ENCODE peak calls at places on chromosomes 5 and 9, in five cellular contexts. X is H1, D is GM12878, U is K562, I is HepG2. F is an unnamed sample.
A peak's percentile ranks its signal among the peaks of the same experiment; 100 is the strongest.

GRCh38 chr5:172881691-172882370 is 47.8 kb downstream of the ERGIC1 start:
- DNase-seq in X (no peak), I (no peak), D (peak; percentile 72), U (peak; percentile 55), F (peak; percentile 10)

GRCh38 chr5:2182020-2182419 is 299.3 kb upstream of the IRX4 start:
- DNase-seq in X (no peak), U (no peak), I (no peak), D (no peak), F (no peak)

GRCh38 chr5:120604898-120605297 is 140.8 kb downstream of the PRR16 start:
- DNase-seq in U (no peak), I (no peak), D (no peak), X (no peak), F (peak; percentile 31)

GRCh38 chr5:141135030-141135717 is at the start of gene PCDHB5:
- DNase-seq in X (no peak), I (no peak), D (no peak), U (peak; percentile 49), F (no peak)

GRCh38 chr9:6909186-6909585 is 151.4 kb downstream of the KDM4C start:
- DNase-seq in X (no peak), I (no peak), U (no peak), D (no peak), F (no peak)

GRCh38 chr9:122816163-122816867 is 12.1 kb downstream of the PDCL start:
- DNase-seq in D (no peak), I (no peak), U (no peak), X (no peak), F (no peak)

GRCh38 chr5:35869705-35870277 is 13.1 kb downstream of the IL7R start:
- DNase-seq in U (no peak), D (no peak), I (no peak), X (no peak), F (no peak)

GRCh38 chr5:106121972-106122605 is 1548.6 kb downstream of the EFNA5 start:
- DNase-seq in D (no peak), X (no peak), I (no peak), U (peak; percentile 75), F (peak; percentile 8)

GRCh38 chr9:21070171-21070571 is 7.6 kb downstream of the IFNB1 start:
- DNase-seq in D (no peak), X (no peak), U (no peak), I (no peak), F (peak; percentile 16)

GRCh38 chr9:91647371-91647770 is 223.7 kb upstream of the NFIL3 start:
- DNase-seq in U (no peak), X (no peak), I (no peak), D (no peak), F (no peak)

GRCh38 chr5:100647461-100648230 is 112.5 kb downstream of the FAM174A start:
- DNase-seq in X (no peak), D (no peak), U (no peak), I (no peak), F (no peak)

GRCh38 chr5:37751227-37751626 is 88.6 kb downstream of the GDNF start:
- DNase-seq in D (no peak), U (no peak), I (no peak), X (no peak), F (no peak)

GRCh38 chr9:136463578-136463977 is 19.3 kb downstream of the SEC16A start:
- DNase-seq in U (no peak), I (no peak), D (no peak), X (no peak), F (no peak)

GRCh38 chr5:139657363-139658321 is 9.5 kb downstream of the CXXC5 start:
- DNase-seq in U (no peak), I (no peak), X (no peak), D (no peak), F (no peak)

GRCh38 chr9:37969130-37969529 is 65.2 kb upstream of the SLC25A51 start:
- DNase-seq in D (no peak), U (peak; percentile 39), X (no peak), I (peak; percentile 73), F (no peak)

GRCh38 chr9:96187108-96187695 is 114.8 kb downstream of the HSD17B3 start:
- DNase-seq in I (no peak), D (no peak), X (no peak), U (no peak), F (no peak)

GRCh38 chr5:45417285-45417996 is 278.7 kb downstream of the HCN1 start:
- DNase-seq in U (no peak), X (no peak), I (no peak), D (no peak), F (no peak)

GRCh38 chr5:178114325-178115135 is 1.2 kb downstream of the N4BP3 start:
- DNase-seq in U (no peak), X (no peak), D (no peak), I (no peak), F (no peak)

GRCh38 chr9:37952731-37953130 is 48.8 kb upstream of the SLC25A51 start:
- DNase-seq in X (no peak), D (no peak), I (no peak), U (no peak), F (no peak)

GRCh38 chr5:93603711-93604118 is 20.7 kb downstream of the NR2F1 start:
- DNase-seq in U (no peak), X (no peak), I (no peak), D (no peak), F (no peak)

GRCh38 chr5:67404261-67405100 is 207.9 kb upstream of the CD180 start:
- DNase-seq in D (no peak), I (peak; percentile 8), X (no peak), U (no peak), F (no peak)

GRCh38 chr5:61603211-61603908 is 271.3 kb downstream of the ZSWIM6 start:
- DNase-seq in I (no peak), D (no peak), X (no peak), U (no peak), F (no peak)

GRCh38 chr9:86909388-86909787 is 37.9 kb downstream of the GAS1 start:
- DNase-seq in D (no peak), I (no peak), U (no peak), X (no peak), F (no peak)

GRCh38 chr5:32505718-32506117 is 61.2 kb upstream of the ZFR start:
- DNase-seq in D (no peak), I (no peak), U (no peak), X (no peak), F (no peak)

GRCh38 chr5:124655211-124655880 is 91.1 kb downstream of the ZNF608 start:
- DNase-seq in I (no peak), X (no peak), D (no peak), U (no peak), F (no peak)

GRCh38 chr5:60346391-60346790 is 353.6 kb downstream of the DEPDC1B start:
- DNase-seq in I (no peak), U (no peak), X (no peak), D (no peak), F (no peak)

GRCh38 chr5:105878402-105878801 is 1792.3 kb downstream of the EFNA5 start:
- DNase-seq in X (no peak), D (no peak), U (no peak), I (no peak), F (no peak)

GRCh38 chr5:117982691-117983090 is 1005.7 kb downstream of the DTWD2 start:
- DNase-seq in X (no peak), D (no peak), I (no peak), U (no peak), F (no peak)

GRCh38 chr5:91166040-91166807 is 216.9 kb downstream of the ARRDC3 start:
- DNase-seq in X (no peak), U (no peak), I (no peak), D (no peak), F (no peak)

GRCh38 chr9:113988951-113989780 is 88.9 kb downstream of the AMBP start:
- DNase-seq in X (no peak), I (no peak), U (no peak), D (no peak), F (no peak)

GRCh38 chr5:15620501-15620900 is 120.5 kb downstream of the FBXL7 start:
- DNase-seq in I (no peak), U (no peak), D (no peak), X (no peak), F (no peak)

GRCh38 chr9:101486693-101487442 is 46.8 kb upstream of the RNF20 start:
- DNase-seq in X (peak; percentile 72), I (no peak), D (no peak), U (peak; percentile 23), F (peak; percentile 51)
- TF ChIP-seq POLR2A in X (peak; percentile 17), I (no peak), D (no peak), U (peak; percentile 52), F (peak; percentile 32)

DNA sequence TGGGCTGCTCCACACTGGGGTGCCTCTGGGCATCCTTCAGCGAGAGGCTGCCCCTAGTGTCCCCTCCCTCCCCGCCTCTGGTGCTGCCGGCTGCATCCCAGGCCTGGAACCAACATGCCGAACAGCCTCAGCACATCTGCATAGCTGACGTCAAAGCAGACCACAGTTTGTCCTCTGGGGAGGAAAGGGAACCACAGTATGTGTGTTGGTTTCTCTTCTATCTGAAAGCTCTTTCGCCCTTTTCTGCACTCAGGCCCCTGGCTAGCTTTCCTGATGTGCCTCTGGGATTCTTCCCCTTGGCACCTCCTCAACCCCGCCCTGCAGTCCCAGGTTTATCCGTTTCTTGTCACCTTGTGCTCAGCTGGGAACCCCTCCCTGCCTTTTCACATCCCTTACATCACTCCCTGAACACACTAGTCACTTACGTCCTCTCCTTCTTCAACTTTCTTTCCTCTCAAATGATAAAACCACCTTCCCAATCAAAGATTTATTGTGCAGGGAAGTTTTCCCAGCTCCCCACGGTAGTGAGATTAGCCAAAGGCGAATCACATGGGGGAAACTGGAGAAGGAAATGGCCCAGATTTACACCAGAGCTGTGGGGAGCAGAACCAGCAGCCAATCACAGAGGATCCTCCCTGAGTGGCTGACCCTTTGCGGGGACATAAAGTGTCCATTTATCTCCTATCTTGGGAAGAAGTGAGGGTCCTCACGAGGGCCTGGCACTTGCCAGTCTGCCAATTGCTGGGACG is 35.6 kb upstream of the B4GALT1 start:
- DNase-seq in D (peak; percentile 72), I (no peak), X (no peak), U (no peak), F (no peak)
- TF ChIP-seq SIN3A in D (no peak), I (no peak), X (no peak), U (no peak), F (no peak)

DNA sequence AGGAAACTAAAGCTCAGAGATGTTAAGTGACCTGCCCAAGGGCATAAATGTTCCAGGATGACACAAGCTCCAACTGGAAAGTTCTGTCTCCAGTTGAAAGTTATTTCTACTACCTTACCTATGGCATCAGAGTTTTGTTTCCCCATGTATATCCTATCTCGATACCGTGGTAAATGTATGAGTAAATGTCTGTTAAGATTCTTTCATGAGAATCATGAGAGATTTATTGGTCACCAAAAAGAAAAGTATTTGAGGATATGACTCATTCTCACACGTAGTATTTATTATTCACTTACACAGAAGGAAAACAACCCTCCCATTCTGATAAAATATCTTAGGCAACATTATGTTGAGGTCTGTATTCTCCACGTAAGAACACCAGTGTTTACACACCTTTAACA is 11.1 kb upstream of the SHOC1 start:
- DNase-seq in X (no peak), D (no peak), U (no peak), I (no peak), F (peak; percentile 10)
- TF ChIP-seq SRF in X (no peak), D (no peak), U (no peak), I (no peak), F (no peak)

GRCh38 chr5:64505769-64506566 is at the start of gene RGS7BP:
- DNase-seq in D (no peak), X (peak; percentile 21), U (no peak), I (no peak), F (no peak)
- TF ChIP-seq POLR2A in D (no peak), X (no peak), U (no peak), I (no peak), F (no peak)